ENCODE peak calls at places on chromosomes 3 and 15, in five cellular contexts. X, M, P, Z and C are unnamed samples.

GRCh38 chr3:101017048-101017447 is 23.8 kb upstream of the ABI3BP start:
- DNase-seq in X (peak; percentile 80), M (no peak), Z (peak; percentile 46), P (no peak), C (no peak)

GRCh38 chr3:31980530-31981205 is 394 bp downstream of the OSBPL10 start:
- DNase-seq in X (peak; percentile 69), P (peak; percentile 20), Z (peak; percentile 66), M (peak; percentile 4), C (peak; percentile 74)

GRCh38 chr3:182118081-182118480 is 406.4 kb downstream of the SOX2 start:
- DNase-seq in P (no peak), Z (peak; percentile 94), X (no peak), M (no peak), C (no peak)

GRCh38 chr15:67783303-67783702 is 42.0 kb upstream of the SKOR1 start:
- DNase-seq in M (no peak), X (no peak), P (peak; percentile 58), Z (no peak), C (no peak)

GRCh38 chr3:49701388-49702077 is 12.2 kb downstream of the RNF123 start:
- DNase-seq in M (no peak), P (no peak), X (no peak), Z (no peak), C (peak; percentile 40)

GRCh38 chr3:159928692-159929091 is 59.9 kb upstream of the IL12A start:
- DNase-seq in X (peak; percentile 45), P (no peak), M (no peak), Z (peak; percentile 99), C (no peak)

GRCh38 chr15:28184166-28184565 is 85.1 kb upstream of the OCA2 start:
- DNase-seq in P (no peak), Z (peak; percentile 29), X (no peak), M (no peak), C (no peak)

GRCh38 chr15:52256930-52257733 is 38.5 kb downstream of the MYO5C start:
- DNase-seq in X (no peak), M (no peak), Z (no peak), P (no peak), C (no peak)

GRCh38 chr3:195540031-195540430 is 3.1 kb downstream of the PPP1R2 start:
- DNase-seq in X (no peak), M (no peak), Z (no peak), P (no peak), C (no peak)

GRCh38 chr3:160564949-160565441 is 376 bp downstream of the KPNA4 start:
- DNase-seq in P (no peak), M (peak; percentile 69), X (no peak), Z (peak; percentile 60), C (peak; percentile 64)

GRCh38 chr3:141448606-141449216 is 38.1 kb upstream of the RASA2 start:
- DNase-seq in X (peak; percentile 60), P (no peak), M (peak; percentile 29), Z (peak; percentile 47), C (no peak)

GRCh38 chr15:46034755-46035154 is 399.9 kb downstream of the SQOR start:
- DNase-seq in X (no peak), M (no peak), P (no peak), Z (no peak), C (no peak)

GRCh38 chr3:12706504-12707253 is 42.8 kb upstream of the RAF1 start:
- DNase-seq in Z (peak; percentile 68), P (peak; percentile 45), M (peak; percentile 62), X (peak; percentile 74), C (peak; percentile 71)

GRCh38 chr3:187669675-187670504 is at the start of gene SST:
- DNase-seq in M (peak; percentile 15), X (peak; percentile 45), Z (peak; percentile 50), P (no peak), C (peak; percentile 18)

GRCh38 chr15:48242015-48242414 is 35.9 kb downstream of the SLC12A1 start:
- DNase-seq in X (no peak), Z (no peak), P (no peak), M (no peak), C (no peak)

GRCh38 chr3:129445472-129445871 is 5.4 kb downstream of the IFT122 start:
- DNase-seq in P (no peak), X (peak; percentile 23), M (no peak), Z (no peak), C (no peak)

GRCh38 chr15:96361309-96362000 is 31.0 kb downstream of the NR2F2 start:
- DNase-seq in P (no peak), Z (no peak), X (no peak), M (no peak), C (no peak)

GRCh38 chr15:96360581-96361308 is 30.2 kb downstream of the NR2F2 start:
- DNase-seq in X (peak; percentile 8), M (no peak), P (no peak), Z (no peak), C (no peak)

GRCh38 chr15:96362759-96363678 is 32.5 kb downstream of the NR2F2 start:
- DNase-seq in M (no peak), X (no peak), Z (no peak), P (no peak), C (no peak)

GRCh38 chr15:96363692-96364091 is 33.2 kb downstream of the NR2F2 start:
- DNase-seq in M (no peak), Z (no peak), P (no peak), X (no peak), C (no peak)

DNA sequence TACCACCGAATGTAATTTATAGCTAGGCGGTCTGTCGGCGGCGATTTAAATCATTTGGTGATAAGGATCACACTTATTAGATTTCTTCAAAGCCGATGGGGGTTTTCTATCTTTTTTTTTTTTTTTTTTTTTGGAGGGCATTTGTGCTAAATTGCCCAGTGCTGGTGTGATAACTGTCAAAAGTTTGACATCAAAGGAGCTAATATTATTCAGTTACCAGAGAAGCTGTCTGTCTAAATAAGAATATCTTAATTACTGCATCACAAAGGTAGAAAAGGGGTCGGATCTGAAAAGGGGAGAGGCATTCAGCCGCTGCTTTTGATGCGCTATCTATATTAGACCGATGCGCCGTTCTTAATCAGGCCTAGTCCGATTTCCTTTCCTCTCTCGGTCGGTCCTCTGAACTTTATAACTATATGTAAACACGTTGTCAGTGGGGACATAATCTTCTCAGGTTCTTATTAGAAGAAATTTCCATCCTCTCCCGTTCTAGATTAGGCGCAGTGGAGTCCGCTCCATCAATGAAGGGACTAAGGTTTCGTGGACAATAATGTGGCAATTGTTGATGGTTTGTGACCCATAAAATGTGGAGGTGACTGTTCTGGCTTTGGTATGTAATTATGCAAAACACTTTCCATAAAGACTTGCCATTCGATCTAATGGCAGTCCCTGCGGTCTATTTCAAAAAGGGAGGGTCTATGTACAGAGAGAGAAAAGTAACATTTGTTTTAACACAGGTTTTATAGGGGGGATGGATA is 31.7 kb downstream of the NR2F2 start:
- DNase-seq in P (no peak), M (no peak), X (no peak), Z (no peak), C (no peak)
- H3K27me3 ChIP-seq in P (peaks cover 3% of the 10 kb centered on the region), M (peaks cover 97% of the 10 kb centered on the region), X (no peaks in the 10 kb centered on the region), Z (no peaks in the 10 kb centered on the region), C (peaks cover 41% of the 10 kb centered on the region)

GRCh38 chr15:101316529-101316928 is 21.5 kb upstream of the SNRPA1 start:
- DNase-seq in Z (no peak), X (no peak), P (no peak), M (no peak), C (no peak)

GRCh38 chr15:101313041-101313761 is 18.2 kb upstream of the SNRPA1 start:
- DNase-seq in P (no peak), M (no peak), X (no peak), Z (no peak), C (no peak)

GRCh38 chr15:101315736-101316135 is 20.7 kb upstream of the SNRPA1 start:
- DNase-seq in X (no peak), M (no peak), P (no peak), Z (no peak), C (no peak)

GRCh38 chr15:101314301-101314700 is 19.3 kb upstream of the SNRPA1 start:
- DNase-seq in M (no peak), P (no peak), X (no peak), Z (no peak), C (no peak)

GRCh38 chr15:101314726-101315125 is 19.7 kb upstream of the SNRPA1 start:
- DNase-seq in M (no peak), P (no peak), Z (no peak), X (no peak), C (no peak)
- H3K27me3 ChIP-seq in M (no peaks in the 10 kb centered on the region), P (no peaks in the 10 kb centered on the region), Z (peaks cover 4% of the 10 kb centered on the region), X (no peaks in the 10 kb centered on the region), C (no peaks in the 10 kb centered on the region)

GRCh38 chr15:65082303-65082958 is 5.9 kb downstream of the KBTBD13 start:
- DNase-seq in X (no peak), M (peak; percentile 33), Z (no peak), P (no peak), C (no peak)
- H3K27me3 ChIP-seq in X (peaks cover 48% of the 10 kb centered on the region), M (no peaks in the 10 kb centered on the region), Z (peaks cover 2% of the 10 kb centered on the region), P (no peaks in the 10 kb centered on the region), C (no peaks in the 10 kb centered on the region)

GRCh38 chr15:77841376-77841775 is 208.7 kb upstream of the LINGO1 start:
- DNase-seq in P (no peak), M (no peak), X (no peak), Z (no peak), C (no peak)

GRCh38 chr15:77838595-77838994 is 205.9 kb upstream of the LINGO1 start:
- DNase-seq in Z (no peak), X (no peak), M (no peak), P (no peak), C (no peak)

GRCh38 chr15:77839431-77839830 is 206.7 kb upstream of the LINGO1 start:
- DNase-seq in P (no peak), X (no peak), Z (no peak), M (no peak), C (no peak)

GRCh38 chr15:77840962-77841361 is 208.2 kb upstream of the LINGO1 start:
- DNase-seq in P (no peak), X (no peak), M (no peak), Z (peak; percentile 96), C (no peak)

DNA sequence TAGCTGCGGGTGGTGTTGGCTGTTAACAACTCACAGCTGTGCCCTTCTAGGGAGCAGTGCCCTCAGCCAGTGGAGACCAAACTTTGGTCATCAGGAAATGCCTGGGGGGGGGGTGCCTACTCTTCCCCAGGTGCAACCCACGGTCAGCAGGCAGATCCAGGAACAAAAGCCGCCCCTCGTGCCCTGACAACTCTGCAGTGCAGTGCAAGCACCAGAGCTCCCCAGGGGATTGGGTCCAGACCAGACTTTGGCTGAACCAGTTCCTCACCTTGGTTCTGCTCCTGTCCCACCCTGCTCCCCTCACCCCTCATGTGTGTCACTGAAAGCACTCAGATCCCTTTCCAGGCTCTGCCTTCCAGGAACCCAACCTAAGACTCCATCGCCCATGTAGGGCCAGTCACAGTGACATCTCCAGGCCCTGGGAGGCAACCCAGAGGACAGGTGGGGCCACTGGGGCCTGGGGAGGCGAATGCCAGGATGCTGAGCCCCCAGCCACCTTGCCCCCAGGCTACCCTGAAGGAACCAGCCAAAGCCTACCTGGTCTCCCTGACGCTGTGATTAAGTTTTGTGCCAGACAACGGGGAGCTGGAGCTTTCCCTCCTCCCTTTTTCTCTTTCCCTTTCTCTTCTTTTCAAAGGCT is 207.4 kb upstream of the LINGO1 start:
- DNase-seq in M (no peak), X (no peak), Z (no peak), P (no peak), C (no peak)
- H3K27me3 ChIP-seq in M (no peaks in the 10 kb centered on the region), X (peaks cover 2% of the 10 kb centered on the region), Z (peaks cover 3% of the 10 kb centered on the region), P (no peaks in the 10 kb centered on the region), C (peaks cover 61% of the 10 kb centered on the region)

GRCh38 chr3:109532257-109533216 is 195.2 kb upstream of the DPPA4 start:
- DNase-seq in P (peak; percentile 22), M (peak; percentile 12), Z (peak; percentile 81), X (no peak), C (peak; percentile 71)
- H3K27me3 ChIP-seq in P (no peaks in the 10 kb centered on the region), M (no peaks in the 10 kb centered on the region), Z (no peaks in the 10 kb centered on the region), X (no peaks in the 10 kb centered on the region), C (no peaks in the 10 kb centered on the region)